ENCODE peak calls at places on chromosomes 12 and 14, in five cellular contexts. One of them, this sample, is unnamed. For H3K27me3, the result is how much of the 10 kb centered on the place peaks cover.

GRCh38 chr14:67428501-67429031 is 16.6 kb upstream of the PLEK2 start:
- DNase-seq in SK-N-SH: no peak
- DNase-seq in heart left ventricle: no peak
- DNase-seq in psoas muscle: no peak
- DNase-seq in GM23248: peak
- DNase-seq in this sample: peak

GRCh38 chr12:131195796-131196195 is 242.1 kb downstream of the ADGRD1 start:
- DNase-seq in SK-N-SH: no peak
- DNase-seq in heart left ventricle: no peak
- DNase-seq in psoas muscle: no peak
- DNase-seq in GM23248: no peak
- DNase-seq in this sample: peak

GRCh38 chr12:6828671-6829531 is 694 bp downstream of the P3H3 start:
- DNase-seq in SK-N-SH: peak
- DNase-seq in heart left ventricle: peak
- DNase-seq in psoas muscle: peak
- DNase-seq in GM23248: peak
- DNase-seq in this sample: peak

GRCh38 chr12:49868952-49869815 is 26.3 kb upstream of the BCDIN3D start:
- DNase-seq in SK-N-SH: peak
- DNase-seq in heart left ventricle: peak
- DNase-seq in psoas muscle: peak
- DNase-seq in GM23248: peak
- DNase-seq in this sample: peak

GRCh38 chr12:4148418-4149056 is 125.0 kb upstream of the CCND2 start:
- DNase-seq in SK-N-SH: no peak
- DNase-seq in heart left ventricle: peak
- DNase-seq in psoas muscle: peak
- DNase-seq in GM23248: no peak
- DNase-seq in this sample: no peak

GRCh38 chr12:93183940-93184663 is 193.6 kb upstream of the NUDT4 start:
- DNase-seq in SK-N-SH: peak
- DNase-seq in heart left ventricle: peak
- DNase-seq in psoas muscle: peak
- DNase-seq in GM23248: peak
- DNase-seq in this sample: no peak

GRCh38 chr14:77369280-77369679 is 7.6 kb downstream of the TMED8 start:
- DNase-seq in SK-N-SH: no peak
- DNase-seq in heart left ventricle: no peak
- DNase-seq in psoas muscle: no peak
- DNase-seq in GM23248: no peak
- DNase-seq in this sample: peak

GRCh38 chr14:71206766-71207371 is 299.6 kb downstream of the PCNX1 start:
- DNase-seq in SK-N-SH: peak
- DNase-seq in heart left ventricle: peak
- DNase-seq in psoas muscle: no peak
- DNase-seq in GM23248: peak
- DNase-seq in this sample: no peak

GRCh38 chr14:100670017-100670974 is 56.4 kb upstream of the DLK1 start:
- DNase-seq in SK-N-SH: no peak
- DNase-seq in heart left ventricle: no peak
- DNase-seq in psoas muscle: peak
- DNase-seq in GM23248: no peak
- DNase-seq in this sample: no peak

GRCh38 chr12:67052981-67053380 is 216.2 kb upstream of the CAND1 start:
- DNase-seq in SK-N-SH: no peak
- DNase-seq in heart left ventricle: no peak
- DNase-seq in psoas muscle: no peak
- DNase-seq in GM23248: no peak
- DNase-seq in this sample: no peak

GRCh38 chr14:61437383-61437782 is 116.0 kb downstream of the PRKCH start:
- DNase-seq in SK-N-SH: no peak
- DNase-seq in heart left ventricle: no peak
- DNase-seq in psoas muscle: no peak
- DNase-seq in GM23248: no peak
- DNase-seq in this sample: no peak

GRCh38 chr12:125185740-125186470 is 120.7 kb downstream of the AACS start:
- DNase-seq in SK-N-SH: peak
- DNase-seq in heart left ventricle: peak
- DNase-seq in psoas muscle: peak
- DNase-seq in GM23248: peak
- DNase-seq in this sample: peak
- H3K27me3 ChIP-seq in SK-N-SH: under half
- H3K27me3 ChIP-seq in heart left ventricle: under half
- H3K27me3 ChIP-seq in psoas muscle: under half
- H3K27me3 ChIP-seq in GM23248: under half
- H3K27me3 ChIP-seq in this sample: under half

DNA sequence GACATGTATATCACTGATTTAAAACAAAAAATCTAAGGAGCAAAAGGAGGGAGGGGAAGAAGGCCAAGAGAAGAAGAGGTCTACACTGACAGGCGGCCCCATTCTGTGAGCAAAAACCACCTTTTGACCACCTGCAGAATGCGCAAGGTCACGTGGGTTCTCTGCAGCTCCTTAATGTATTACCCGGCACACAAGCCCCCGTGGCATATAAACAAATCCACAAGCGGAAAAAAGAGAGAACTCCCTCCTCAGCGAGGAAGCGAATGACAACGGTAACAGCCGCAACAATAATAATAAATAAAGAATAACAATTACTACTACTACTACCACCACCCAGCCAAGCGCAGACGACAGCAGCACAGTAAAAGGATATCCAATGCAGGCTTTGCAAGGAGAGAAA is 1.3 kb downstream of the KSR2 start:
- DNase-seq in SK-N-SH: no peak
- DNase-seq in heart left ventricle: no peak
- DNase-seq in psoas muscle: no peak
- DNase-seq in GM23248: no peak
- DNase-seq in this sample: peak
- H3K27me3 ChIP-seq in SK-N-SH: under half
- H3K27me3 ChIP-seq in heart left ventricle: under half
- H3K27me3 ChIP-seq in psoas muscle: under half
- H3K27me3 ChIP-seq in GM23248: under half
- H3K27me3 ChIP-seq in this sample: under half

DNA sequence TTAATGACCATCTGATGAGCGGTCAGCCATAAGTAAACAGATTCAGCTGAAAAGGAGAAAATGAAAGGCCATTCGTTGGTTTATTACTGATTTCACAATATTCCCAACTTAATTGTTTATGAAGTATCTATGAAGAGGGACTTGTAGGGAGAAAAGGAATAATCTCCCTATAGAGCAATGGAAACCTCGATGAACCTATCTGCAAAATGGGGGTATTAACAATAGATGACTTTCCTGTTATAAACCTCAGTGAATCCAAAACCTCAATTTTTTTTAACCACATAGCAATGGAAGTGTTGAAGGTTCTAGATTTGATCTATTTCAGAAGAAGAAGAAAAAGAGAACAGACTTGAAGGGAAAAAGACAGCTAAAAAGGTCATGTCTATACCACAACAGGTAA is 2.0 kb downstream of the WIF1 start:
- DNase-seq in SK-N-SH: no peak
- DNase-seq in heart left ventricle: no peak
- DNase-seq in psoas muscle: no peak
- DNase-seq in GM23248: no peak
- DNase-seq in this sample: no peak
- H3K27me3 ChIP-seq in SK-N-SH: half or more
- H3K27me3 ChIP-seq in heart left ventricle: under half
- H3K27me3 ChIP-seq in psoas muscle: under half
- H3K27me3 ChIP-seq in GM23248: half or more
- H3K27me3 ChIP-seq in this sample: under half

DNA sequence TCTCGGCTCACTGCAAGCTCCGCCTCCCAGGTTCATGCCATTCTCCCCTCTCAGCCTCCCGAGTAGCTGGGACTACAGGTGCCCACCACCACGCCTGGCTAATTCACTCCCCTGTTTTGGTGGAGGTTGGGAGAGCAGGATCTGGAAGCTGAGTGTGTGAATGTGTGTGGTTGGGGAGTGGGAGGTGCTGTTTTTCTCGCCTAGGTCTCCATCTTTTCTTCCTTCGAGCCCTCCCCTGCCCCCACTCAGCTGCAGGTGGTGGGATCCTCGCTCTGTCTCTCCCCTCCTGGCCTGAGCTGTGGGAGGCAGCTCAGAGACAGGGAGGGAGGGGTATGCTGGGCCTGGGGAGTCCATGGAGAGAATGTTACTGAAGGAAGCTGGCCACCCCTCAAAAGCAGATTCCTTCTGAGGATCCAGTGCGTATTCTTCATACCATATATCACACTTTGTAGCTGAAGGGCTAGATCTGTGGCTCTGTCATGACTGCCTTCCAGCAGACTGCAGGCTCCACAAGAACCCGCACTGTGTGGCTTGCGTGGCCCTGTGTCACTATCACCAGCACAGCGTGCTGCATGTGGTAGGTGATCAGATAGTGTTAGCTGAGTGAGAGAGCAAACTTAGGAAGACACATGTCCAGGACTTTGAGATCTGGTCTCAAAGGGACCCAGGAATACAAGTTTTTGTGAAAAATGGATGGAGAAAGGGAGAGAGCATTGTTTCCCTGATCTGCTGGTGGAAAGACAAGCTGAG is 2.8 kb downstream of the KRT83 start:
- DNase-seq in SK-N-SH: no peak
- DNase-seq in heart left ventricle: no peak
- DNase-seq in psoas muscle: no peak
- DNase-seq in GM23248: no peak
- DNase-seq in this sample: no peak
- H3K27me3 ChIP-seq in SK-N-SH: under half
- H3K27me3 ChIP-seq in heart left ventricle: under half
- H3K27me3 ChIP-seq in psoas muscle: under half
- H3K27me3 ChIP-seq in GM23248: under half
- H3K27me3 ChIP-seq in this sample: under half

DNA sequence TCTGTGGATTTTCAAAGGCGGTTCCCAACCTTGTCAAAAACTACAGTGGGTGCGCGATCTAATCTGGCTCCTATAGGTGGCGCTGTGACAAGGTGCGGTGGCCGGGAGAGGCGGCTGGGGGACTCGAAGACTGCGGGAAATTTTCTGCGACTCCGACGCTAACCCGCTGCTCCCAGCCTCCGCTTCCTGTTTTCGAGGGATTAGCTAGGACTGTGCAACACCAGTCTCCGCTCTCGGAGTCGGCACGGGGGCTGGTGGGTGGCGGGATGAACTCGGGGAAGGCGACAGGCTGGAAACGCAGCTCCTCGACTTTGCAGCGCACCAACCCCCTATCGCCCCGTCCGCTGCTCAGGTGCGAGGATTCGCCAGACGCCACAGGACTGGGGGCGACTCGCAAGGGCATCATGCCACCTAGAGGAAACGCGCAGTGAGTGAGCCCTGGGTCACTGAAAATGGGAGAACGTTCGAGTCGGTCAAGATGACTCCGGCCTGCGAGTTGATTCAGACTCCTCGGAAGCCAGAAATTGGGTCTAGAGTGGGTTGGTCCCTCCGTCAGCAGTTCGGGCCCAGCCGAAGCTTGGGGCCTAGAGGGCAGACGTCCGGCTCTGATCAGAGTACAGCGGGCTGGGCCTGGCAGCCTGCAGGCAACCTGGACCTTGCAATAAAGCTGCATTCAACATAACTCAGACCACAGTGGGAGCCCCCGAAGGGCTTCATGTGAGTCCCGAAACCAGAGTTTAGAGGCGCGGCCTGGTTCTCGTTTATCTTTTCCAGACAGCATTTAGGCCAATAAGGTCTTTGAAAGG is 5.5 kb upstream of the PAX9 start:
- DNase-seq in SK-N-SH: peak
- DNase-seq in heart left ventricle: no peak
- DNase-seq in psoas muscle: no peak
- DNase-seq in GM23248: peak
- DNase-seq in this sample: peak
- H3K27me3 ChIP-seq in SK-N-SH: half or more
- H3K27me3 ChIP-seq in heart left ventricle: half or more
- H3K27me3 ChIP-seq in psoas muscle: under half
- H3K27me3 ChIP-seq in GM23248: half or more
- H3K27me3 ChIP-seq in this sample: half or more

GRCh38 chr12:132485619-132486018 is 4.3 kb upstream of the FBRSL1 start:
- DNase-seq in SK-N-SH: no peak
- DNase-seq in heart left ventricle: no peak
- DNase-seq in psoas muscle: no peak
- DNase-seq in GM23248: no peak
- DNase-seq in this sample: no peak

GRCh38 chr12:132486168-132486567 is 3.8 kb upstream of the FBRSL1 start:
- DNase-seq in SK-N-SH: no peak
- DNase-seq in heart left ventricle: peak
- DNase-seq in psoas muscle: peak
- DNase-seq in GM23248: no peak
- DNase-seq in this sample: no peak

GRCh38 chr12:132484891-132485441 is 5.0 kb upstream of the FBRSL1 start:
- DNase-seq in SK-N-SH: no peak
- DNase-seq in heart left ventricle: no peak
- DNase-seq in psoas muscle: peak
- DNase-seq in GM23248: no peak
- DNase-seq in this sample: no peak

GRCh38 chr12:132487311-132487741 is 2.6 kb upstream of the FBRSL1 start:
- DNase-seq in SK-N-SH: no peak
- DNase-seq in heart left ventricle: peak
- DNase-seq in psoas muscle: peak
- DNase-seq in GM23248: no peak
- DNase-seq in this sample: no peak

DNA sequence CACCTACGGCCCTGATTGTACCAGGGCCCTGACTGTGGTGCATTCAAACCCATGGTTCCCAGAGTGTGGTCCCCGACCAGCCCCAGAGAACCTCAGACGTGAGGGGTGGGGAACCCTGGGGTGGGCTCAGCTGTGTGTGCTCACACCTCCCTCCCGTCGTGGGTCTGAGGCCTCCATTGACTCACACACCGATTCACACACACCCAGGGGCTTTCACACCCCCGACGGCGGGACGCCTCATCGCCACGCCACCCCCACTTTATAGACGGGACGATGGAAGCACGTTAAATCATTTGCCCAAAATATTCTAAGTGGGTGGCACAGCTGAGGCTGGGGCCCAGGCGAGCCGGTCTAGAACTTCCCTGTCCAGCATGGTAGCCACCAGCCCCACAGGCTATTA is 3.4 kb upstream of the FBRSL1 start:
- DNase-seq in SK-N-SH: no peak
- DNase-seq in heart left ventricle: peak
- DNase-seq in psoas muscle: peak
- DNase-seq in GM23248: no peak
- DNase-seq in this sample: no peak
- H3K27me3 ChIP-seq in SK-N-SH: under half
- H3K27me3 ChIP-seq in heart left ventricle: under half
- H3K27me3 ChIP-seq in psoas muscle: under half
- H3K27me3 ChIP-seq in GM23248: under half
- H3K27me3 ChIP-seq in this sample: half or more

DNA sequence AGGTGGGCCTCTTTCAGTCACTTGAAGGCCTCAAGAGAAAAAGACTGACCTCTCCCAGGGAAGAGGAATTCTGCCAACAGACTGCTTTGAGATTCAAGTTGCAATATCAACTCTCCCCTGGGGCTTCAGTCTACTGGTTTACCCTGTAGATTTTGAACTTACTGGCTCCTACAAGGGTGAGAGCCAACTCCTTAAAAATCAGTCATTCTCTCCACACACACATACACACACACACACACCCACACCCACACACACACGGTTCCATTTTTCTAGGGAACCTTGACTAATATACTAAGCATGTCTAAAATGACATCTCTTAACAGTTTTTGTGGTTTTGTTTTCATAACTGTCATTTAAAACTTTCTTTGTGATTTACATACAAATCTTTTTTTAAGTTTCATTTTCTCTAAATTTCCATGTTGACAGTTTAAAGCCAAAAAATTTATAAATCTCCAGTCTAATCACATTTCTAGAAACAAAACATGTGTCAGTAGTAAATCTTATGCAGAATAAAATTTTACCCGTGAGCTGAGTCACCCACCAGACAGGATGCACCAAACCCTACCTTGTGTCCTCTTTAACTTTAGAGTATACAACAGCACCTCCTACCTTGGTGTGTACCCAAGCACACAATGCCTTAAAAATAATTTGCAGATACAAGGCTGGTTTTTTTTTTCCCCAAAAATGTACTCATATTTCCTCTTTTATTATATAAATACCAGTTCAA is 394.6 kb downstream of the AEBP2 start:
- DNase-seq in SK-N-SH: no peak
- DNase-seq in heart left ventricle: no peak
- DNase-seq in psoas muscle: no peak
- DNase-seq in GM23248: peak
- DNase-seq in this sample: no peak
- H3K27me3 ChIP-seq in SK-N-SH: under half
- H3K27me3 ChIP-seq in heart left ventricle: under half
- H3K27me3 ChIP-seq in psoas muscle: under half
- H3K27me3 ChIP-seq in GM23248: under half
- H3K27me3 ChIP-seq in this sample: under half

This sample was measured in H7.